ENCODE peak calls at places on chromosomes 5 and 9, in six cellular contexts. Q is BE2C, Y is H1, C is psoas muscle, L is pancreas, U is transverse colon. A is an unnamed sample.

GRCh38 chr9:83062011-83062652 is 810 bp downstream of the RASEF start:
- DNase-seq in Q (peak; percentile 79), L (peak; percentile 94), U (peak; percentile 64), Y (peak; percentile 7), C (no peak), A (peak; percentile 64)

GRCh38 chr5:142626056-142626455 is 59.8 kb downstream of the FGF1 start:
- DNase-seq in C (no peak), U (no peak), Y (no peak), L (no peak), Q (no peak), A (no peak)

GRCh38 chr9:76023715-76024195 is 133.3 kb downstream of the PCSK5 start:
- DNase-seq in Q (no peak), Y (no peak), C (no peak), U (no peak), L (no peak), A (no peak)

GRCh38 chr5:65753189-65753588 is 31.2 kb downstream of the NLN start:
- DNase-seq in Q (no peak), L (no peak), Y (no peak), U (no peak), C (no peak), A (no peak)

GRCh38 chr9:129520082-129520481 is 100.8 kb downstream of the C9orf50 start:
- DNase-seq in C (no peak), U (no peak), L (no peak), Y (no peak), Q (no peak), A (no peak)

GRCh38 chr9:96169488-96169887 is 132.5 kb downstream of the HSD17B3 start:
- DNase-seq in Q (no peak), Y (peak; percentile 51), C (no peak), U (peak; percentile 62), L (peak; percentile 40), A (no peak)

GRCh38 chr9:129458663-129459549 is 162.0 kb downstream of the C9orf50 start:
- DNase-seq in Q (peak; percentile 89), Y (no peak), U (peak; percentile 47), C (peak; percentile 61), L (peak; percentile 87), A (peak; percentile 36)

GRCh38 chr5:33808699-33809098 is 83.1 kb downstream of the ADAMTS12 start:
- DNase-seq in L (no peak), Q (no peak), U (no peak), C (no peak), Y (no peak), A (no peak)

GRCh38 chr9:29701536-29701935 is 2128.3 kb upstream of the C9orf72 start:
- DNase-seq in Y (no peak), C (no peak), Q (no peak), L (no peak), U (no peak), A (no peak)

GRCh38 chr5:148820778-148821395 is 5.5 kb upstream of the ADRB2 start:
- DNase-seq in Y (no peak), U (no peak), L (no peak), C (no peak), Q (peak; percentile 47), A (no peak)

GRCh38 chr5:131262953-131263541 is 806 bp upstream of the CDC42SE2 start:
- DNase-seq in Q (no peak), L (no peak), C (no peak), Y (no peak), U (no peak), A (no peak)

GRCh38 chr9:2493106-2493505 is 128.5 kb upstream of the VLDLR start:
- DNase-seq in L (no peak), Y (no peak), Q (no peak), U (no peak), C (no peak), A (no peak)

GRCh38 chr5:52800394-52801213 is 12.9 kb downstream of the ITGA1 start:
- DNase-seq in U (peak; percentile 73), Y (no peak), C (peak; percentile 69), Q (peak; percentile 69), L (peak; percentile 66), A (peak; percentile 67)

GRCh38 chr5:149514512-149514911 is 36.7 kb downstream of the CSNK1A1 start:
- DNase-seq in Q (no peak), Y (no peak), C (no peak), L (no peak), U (no peak), A (no peak)

GRCh38 chr9:18274693-18275092 is 199.3 kb upstream of the ADAMTSL1 start:
- DNase-seq in C (no peak), Q (no peak), L (no peak), Y (no peak), U (no peak), A (no peak)

GRCh38 chr9:26551451-26551850 is 341.2 kb downstream of the CAAP1 start:
- DNase-seq in L (no peak), C (no peak), Y (no peak), U (no peak), Q (no peak), A (no peak)

GRCh38 chr5:73917433-73917832 is 291.4 kb downstream of the ARHGEF28 start:
- DNase-seq in L (peak; percentile 53), C (peak; percentile 32), Q (no peak), Y (no peak), U (no peak), A (no peak)

GRCh38 chr5:57718155-57718554 is 235.5 kb upstream of the ACTBL2 start:
- DNase-seq in Y (no peak), L (no peak), U (no peak), C (no peak), Q (no peak), A (no peak)

GRCh38 chr5:125408582-125409069 is 662.2 kb upstream of the ZNF608 start:
- DNase-seq in Q (peak; percentile 59), U (peak; percentile 35), C (peak; percentile 16), L (no peak), Y (no peak), A (no peak)

GRCh38 chr5:137194300-137194699 is 304.8 kb downstream of the SPOCK1 start:
- DNase-seq in L (no peak), U (no peak), Y (no peak), C (no peak), Q (no peak), A (no peak)

GRCh38 chr9:29393064-29393463 is 1819.8 kb upstream of the C9orf72 start:
- DNase-seq in Q (no peak), C (no peak), L (no peak), Y (no peak), U (no peak), A (no peak)

GRCh38 chr9:129849901-129850300 is 14.6 kb downstream of the USP20 start:
- DNase-seq in U (no peak), Q (no peak), L (no peak), C (no peak), Y (no peak), A (no peak)

GRCh38 chr9:34571180-34571800 is 18.2 kb downstream of the CNTFR start:
- DNase-seq in C (peak; percentile 46), Q (no peak), L (no peak), Y (no peak), U (no peak), A (no peak)

GRCh38 chr5:60830581-60831127 is 13.4 kb downstream of the ELOVL7 start:
- DNase-seq in Y (no peak), U (no peak), Q (no peak), L (no peak), C (no peak), A (no peak)

GRCh38 chr5:11411621-11412020 is 492.6 kb downstream of the CTNND2 start:
- DNase-seq in L (no peak), Q (no peak), Y (no peak), C (no peak), U (no peak), A (no peak)

GRCh38 chr5:100828756-100829342 is 74.2 kb downstream of the ST8SIA4 start:
- DNase-seq in Q (no peak), Y (no peak), C (no peak), U (no peak), L (no peak), A (no peak)

DNA sequence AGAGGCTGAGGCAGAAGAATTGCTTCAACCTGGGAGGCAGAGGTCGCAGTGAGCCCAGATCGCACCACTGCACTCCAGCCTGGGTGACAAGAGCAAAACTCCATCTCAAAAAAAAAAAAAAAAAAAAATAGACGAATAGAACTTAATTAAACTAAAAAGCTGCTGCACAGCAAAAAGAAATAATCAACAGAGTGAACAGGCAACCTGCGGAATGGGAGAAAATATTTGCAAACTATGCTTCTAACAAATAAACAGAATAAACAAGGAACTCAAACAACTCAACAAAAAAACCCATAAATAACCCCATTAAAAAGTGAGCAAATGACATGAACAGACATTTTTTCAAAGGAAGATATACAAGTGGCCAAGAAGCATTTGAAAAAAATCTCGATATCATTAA is 22.0 kb upstream of the HRH2 start:
- DNase-seq in Q (no peak), C (no peak), L (no peak), U (no peak), Y (no peak), A (no peak)
- H3K4me1 ChIP-seq in Q (no peaks in the 10 kb centered on the region), C (no peaks in the 10 kb centered on the region), L (no peaks in the 10 kb centered on the region), U (no peaks in the 10 kb centered on the region), Y (peaks cover 11% of the 10 kb centered on the region), A (no peaks in the 10 kb centered on the region)

GRCh38 chr5:157219491-157220271 is 39.0 kb downstream of the ITK start:
- DNase-seq in L (no peak), U (no peak), Q (no peak), Y (no peak), C (no peak), A (no peak)
- H3K36me3 ChIP-seq in L (no peaks in the 10 kb centered on the region), U (no peaks in the 10 kb centered on the region), Q (no peaks in the 10 kb centered on the region), Y (no peaks in the 10 kb centered on the region), C (no peaks in the 10 kb centered on the region), A (no peaks in the 10 kb centered on the region)

GRCh38 chr5:2124434-2124833 is 241.7 kb upstream of the IRX4 start:
- DNase-seq in Y (no peak), L (no peak), U (no peak), Q (no peak), C (no peak), A (no peak)
- H3K27me3 ChIP-seq in Y (no peaks in the 10 kb centered on the region), L (no peaks in the 10 kb centered on the region), U (no peaks in the 10 kb centered on the region), Q (no peaks in the 10 kb centered on the region), C (peaks cover 3% of the 10 kb centered on the region), A (no peaks in the 10 kb centered on the region)

GRCh38 chr9:104900871-104901270 is 27.1 kb downstream of the ABCA1 start:
- DNase-seq in L (no peak), Q (no peak), U (no peak), Y (no peak), C (no peak), A (no peak)
- H3K4me1 ChIP-seq in L (no peaks in the 10 kb centered on the region), Q (no peaks in the 10 kb centered on the region), U (peaks cover 4% of the 10 kb centered on the region), Y (no peaks in the 10 kb centered on the region), C (peaks cover 36% of the 10 kb centered on the region), A (peaks cover 7% of the 10 kb centered on the region)

GRCh38 chr5:96284727-96285389 is 148.2 kb downstream of the PCSK1 start:
- DNase-seq in C (no peak), Y (no peak), L (no peak), U (no peak), Q (no peak), A (no peak)
- H3K36me3 ChIP-seq in C (no peaks in the 10 kb centered on the region), Y (no peaks in the 10 kb centered on the region), L (no peaks in the 10 kb centered on the region), U (no peaks in the 10 kb centered on the region), Q (no peaks in the 10 kb centered on the region), A (no peaks in the 10 kb centered on the region)

GRCh38 chr9:135403733-135404450 is 75.7 kb upstream of the PPP1R26 start:
- DNase-seq in U (no peak), L (no peak), Y (no peak), Q (peak; percentile 89), C (no peak), A (no peak)
- H3K27me3 ChIP-seq in U (peaks cover 3% of the 10 kb centered on the region), L (no peaks in the 10 kb centered on the region), Y (no peaks in the 10 kb centered on the region), Q (no peaks in the 10 kb centered on the region), C (peaks cover 11% of the 10 kb centered on the region), A (no peaks in the 10 kb centered on the region)